ENCODE peak calls at places on chromosomes 13 and 19, in five cellular contexts. O is heart left ventricle, R is OCI-LY7, B is vagina, X is Caco-2. I is an unnamed sample.

GRCh38 chr13:21074601-21075302 is 13.4 kb upstream of the LATS2 start:
- DNase-seq in X (no peak), B (no peak), O (peak; percentile 49), R (no peak), I (no peak)

GRCh38 chr13:98813993-98814392 is 61.5 kb upstream of the SLC15A1 start:
- DNase-seq in B (no peak), O (no peak), X (no peak), R (no peak), I (no peak)

GRCh38 chr13:20175907-20176652 is 15.2 kb upstream of the GJA3 start:
- DNase-seq in O (no peak), X (no peak), R (no peak), B (no peak), I (no peak)

GRCh38 chr13:91017669-91018053 is 329.8 kb upstream of the MIR17HG start:
- DNase-seq in B (no peak), R (no peak), X (no peak), O (no peak), I (no peak)

GRCh38 chr13:46355088-46355468 is 32.0 kb downstream of the RUBCNL start:
- DNase-seq in X (no peak), O (no peak), R (no peak), B (no peak), I (no peak)

GRCh38 chr13:59531571-59532091 is 632.1 kb downstream of the DIAPH3 start:
- DNase-seq in X (no peak), R (no peak), O (peak; percentile 90), B (no peak), I (peak; percentile 7)

GRCh38 chr19:45809643-45810159 is 5.4 kb downstream of the RSPH6A start:
- DNase-seq in B (no peak), O (no peak), R (peak; percentile 54), X (no peak), I (no peak)

GRCh38 chr19:7074705-7075282 is 5.3 kb downstream of the ZNF557 start:
- DNase-seq in O (no peak), B (no peak), R (no peak), X (no peak), I (no peak)

GRCh38 chr13:102040812-102041211 is 361.0 kb downstream of the FGF14 start:
- DNase-seq in B (no peak), X (no peak), O (no peak), R (no peak), I (no peak)

GRCh38 chr19:2449019-2449418 is 7.7 kb downstream of the LMNB2 start:
- DNase-seq in B (no peak), O (no peak), R (no peak), X (no peak), I (no peak)

GRCh38 chr19:35143231-35143715 is at the start of gene FXYD7:
- DNase-seq in R (no peak), O (no peak), X (no peak), B (no peak), I (no peak)

GRCh38 chr13:77980592-77980991 is 62.0 kb upstream of the EDNRB start:
- DNase-seq in X (no peak), B (no peak), O (no peak), R (no peak), I (no peak)

GRCh38 chr19:46944918-46945628 is 74.6 kb upstream of the NPAS1 start:
- DNase-seq in R (no peak), O (peak; percentile 84), X (no peak), B (no peak), I (no peak)

GRCh38 chr19:46944123-46944718 is 75.4 kb upstream of the NPAS1 start:
- DNase-seq in O (no peak), B (no peak), R (no peak), X (no peak), I (no peak)

GRCh38 chr19:46946090-46946489 is 73.5 kb upstream of the NPAS1 start:
- DNase-seq in B (no peak), X (no peak), R (no peak), O (no peak), I (no peak)

GRCh38 chr19:46946611-46947238 is 72.9 kb upstream of the NPAS1 start:
- DNase-seq in R (no peak), X (no peak), O (no peak), B (no peak), I (no peak)

GRCh38 chr19:46945668-46946067 is 74.0 kb upstream of the NPAS1 start:
- DNase-seq in R (no peak), O (no peak), B (no peak), X (no peak), I (no peak)
- H3K4me1 ChIP-seq in R (no peaks in the 10 kb centered on the region), O (peaks cover 42% of the 10 kb centered on the region), B (peaks cover 57% of the 10 kb centered on the region), X (peaks cover 36% of the 10 kb centered on the region), I (peaks cover 16% of the 10 kb centered on the region)

GRCh38 chr19:49907745-49908446 is 11.2 kb upstream of the IL4I1 start:
- DNase-seq in O (no peak), B (no peak), R (no peak), X (no peak), I (no peak)
- H3K36me3 ChIP-seq in O (peaks cover 31% of the 10 kb centered on the region), B (no peaks in the 10 kb centered on the region), R (peaks cover 71% of the 10 kb centered on the region), X (peaks cover 11% of the 10 kb centered on the region), I (peaks cover 13% of the 10 kb centered on the region)

GRCh38 chr13:48234652-48235099 is 1.7 kb downstream of the ITM2B start:
- DNase-seq in B (no peak), R (no peak), X (no peak), O (no peak), I (no peak)

GRCh38 chr13:48235100-48235813 is 2.3 kb downstream of the ITM2B start:
- DNase-seq in R (peak; percentile 19), O (no peak), B (no peak), X (no peak), I (peak; percentile 32)

GRCh38 chr13:48236528-48237353 is 3.7 kb downstream of the ITM2B start:
- DNase-seq in X (no peak), R (no peak), O (no peak), B (no peak), I (no peak)

GRCh38 chr13:48233886-48234488 is 981 bp downstream of the ITM2B start:
- DNase-seq in O (no peak), R (no peak), B (no peak), X (no peak), I (no peak)

GRCh38 chr13:48235814-48236135 is 2.8 kb downstream of the ITM2B start:
- DNase-seq in B (no peak), R (no peak), O (no peak), X (no peak), I (no peak)
- H3K4me1 ChIP-seq in B (peaks cover 72% of the 10 kb centered on the region), R (peaks cover 31% of the 10 kb centered on the region), O (peaks cover 54% of the 10 kb centered on the region), X (peaks cover 15% of the 10 kb centered on the region), I (peaks cover 70% of the 10 kb centered on the region)

DNA sequence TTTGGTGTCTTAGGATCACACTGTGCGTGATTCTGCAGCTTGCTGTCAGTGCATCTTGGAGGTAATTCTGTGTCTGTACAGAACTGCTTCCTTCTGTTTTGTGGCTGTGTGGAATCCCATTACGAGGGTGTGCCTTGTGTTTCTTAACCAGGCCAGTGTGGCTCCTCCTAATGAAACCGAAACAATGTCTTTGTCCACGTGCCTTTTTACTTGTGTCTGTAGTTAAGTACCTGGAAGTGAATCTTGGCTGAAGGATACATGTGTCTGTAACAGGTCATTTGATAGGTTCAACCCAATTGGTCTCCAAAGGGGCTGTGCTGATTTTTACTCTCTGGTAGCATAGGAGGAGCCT is 13.1 kb downstream of the NOP53 start:
- DNase-seq in R (no peak), B (no peak), O (no peak), X (no peak), I (no peak)
- H3K36me3 ChIP-seq in R (peaks cover 60% of the 10 kb centered on the region), B (peaks cover 4% of the 10 kb centered on the region), O (peaks cover 68% of the 10 kb centered on the region), X (peaks cover 9% of the 10 kb centered on the region), I (peaks cover 46% of the 10 kb centered on the region)

I was measured in CD4-positive, CD25-positive, alpha-beta regulatory T cell.